ENCODE peak calls at places on chromosomes 2 and 18, in seven cellular contexts. Y, J, N, E, U, V and P are unnamed samples.

GRCh38 chr2:147609301-147609700 is 235.5 kb upstream of the ACVR2A start:
- DNase-seq in Y (no peak), J (no peak), N (no peak), E (no peak), U (no peak), V (no peak), P (no peak)

GRCh38 chr18:48583568-48583967 is 44.7 kb downstream of the CTIF start:
- DNase-seq in Y (no peak), J (no peak), N (no peak), E (no peak), U (no peak), V (no peak), P (no peak)

GRCh38 chr2:10297950-10298349 is 4.8 kb upstream of the HPCAL1 start:
- DNase-seq in Y (peak), J (peak), N (peak), E (peak), U (no peak), V (peak), P (peak)

GRCh38 chr18:23671564-23671963 is 8.9 kb upstream of the ANKRD29 start:
- DNase-seq in Y (no peak), J (no peak), N (peak), E (no peak), U (no peak), V (no peak), P (no peak)

GRCh38 chr2:213252206-213252605 is 32.1 kb upstream of the SPAG16 start:
- DNase-seq in Y (no peak), J (no peak), N (no peak), E (no peak), U (no peak), V (no peak), P (no peak)

GRCh38 chr2:73233932-73234832 is at the start of gene CCT7:
- DNase-seq in Y (peak), J (peak), N (peak), E (peak), U (peak), V (peak), P (no peak)

GRCh38 chr2:29165362-29166236 is 50.4 kb downstream of the CLIP4 start:
- DNase-seq in Y (peak), J (no peak), N (peak), E (peak), U (no peak), V (peak), P (no peak)

GRCh38 chr2:95007061-95007609 is 18.4 kb upstream of the MAL start:
- DNase-seq in Y (no peak), J (no peak), N (no peak), E (no peak), U (no peak), V (no peak), P (no peak)

GRCh38 chr2:231563378-231563961 is 29.2 kb upstream of the TEX44 start:
- DNase-seq in Y (peak), J (no peak), N (peak), E (peak), U (no peak), V (peak), P (peak)

GRCh38 chr2:63695583-63695982 is 106.8 kb downstream of the MDH1 start:
- DNase-seq in Y (no peak), J (no peak), N (no peak), E (no peak), U (no peak), V (no peak), P (no peak)

GRCh38 chr2:67455219-67456142 is 58.3 kb downstream of the ETAA1 start:
- DNase-seq in Y (no peak), J (no peak), N (no peak), E (no peak), U (no peak), V (no peak), P (no peak)

GRCh38 chr2:106990307-106990706 is 104.3 kb upstream of the ST6GAL2 start:
- DNase-seq in Y (no peak), J (no peak), N (peak), E (peak), U (no peak), V (peak), P (no peak)

GRCh38 chr2:150234787-150235512 is 252.5 kb downstream of the RND3 start:
- DNase-seq in Y (peak), J (no peak), N (peak), E (peak), U (no peak), V (peak), P (no peak)

GRCh38 chr2:52117299-52117698 is 1085.4 kb upstream of the NRXN1 start:
- DNase-seq in Y (peak), J (no peak), N (peak), E (no peak), U (no peak), V (peak), P (no peak)

GRCh38 chr2:157192445-157193423 is 64.8 kb upstream of the GALNT5 start:
- DNase-seq in Y (no peak), J (no peak), N (no peak), E (no peak), U (no peak), V (no peak), P (no peak)

GRCh38 chr2:23384551-23385349 is at the start of gene KLHL29:
- DNase-seq in Y (peak), J (peak), N (peak), E (peak), U (no peak), V (no peak), P (no peak)

GRCh38 chr2:226772389-226773179 is 27.0 kb downstream of the IRS1 start:
- DNase-seq in Y (peak), J (no peak), N (no peak), E (no peak), U (no peak), V (no peak), P (no peak)

GRCh38 chr18:33440011-33440383 is 524 bp downstream of the CCDC178 start:
- DNase-seq in Y (no peak), J (no peak), N (peak), E (no peak), U (no peak), V (peak), P (no peak)

GRCh38 chr2:79432731-79433146 is 80.1 kb upstream of the CTNNA2 start:
- DNase-seq in Y (no peak), J (no peak), N (no peak), E (no peak), U (no peak), V (no peak), P (no peak)

GRCh38 chr2:151032741-151033152 is 228.9 kb downstream of the RBM43 start:
- DNase-seq in Y (peak), J (no peak), N (peak), E (peak), U (no peak), V (peak), P (no peak)

GRCh38 chr2:233088598-233089345 is 28.6 kb downstream of the INPP5D start:
- DNase-seq in Y (no peak), J (no peak), N (no peak), E (no peak), U (no peak), V (no peak), P (no peak)